ENCODE peak calls at places on chromosomes 13 and 19, in ten cellular contexts. P is AG04449, Y is epithelial cell of proximal tubule, L is lower leg skin, T is breast epithelium, B is GM12865, D is ascending aorta, K is retinal pigment epithelial cell, W is nephron progenitor cell, H is AG04450. O is an unnamed sample.

GRCh38 chr13:24713022-24713421 is 32.8 kb downstream of the ATP12A start:
- DNase-seq in P (no peak), Y (no peak), L (peak; percentile 59), T (no peak), B (no peak), D (no peak), K (peak; percentile 56), W (no peak), H (no peak), O (no peak)

GRCh38 chr13:20174656-20175405 is 14.0 kb upstream of the GJA3 start:
- DNase-seq in P (peak; percentile 38), Y (no peak), L (peak; percentile 96), T (peak; percentile 64), B (peak; percentile 90), D (peak; percentile 91), K (peak; percentile 88), W (no peak), H (peak; percentile 96), O (peak; percentile 58)

GRCh38 chr19:29587518-29587986 is 18.5 kb upstream of the POP4 start:
- DNase-seq in P (no peak), Y (no peak), L (no peak), T (peak; percentile 45), B (peak; percentile 91), D (peak; percentile 28), K (no peak), W (no peak), H (no peak), O (no peak)

GRCh38 chr13:113093580-113094409 is 11.8 kb upstream of the F7 start:
- DNase-seq in P (no peak), Y (no peak), L (no peak), T (no peak), B (no peak), D (no peak), K (no peak), W (no peak), H (no peak), O (no peak)

GRCh38 chr19:31338069-31338767 is 11.0 kb downstream of the TSHZ3 start:
- DNase-seq in P (no peak), Y (no peak), L (no peak), T (no peak), B (no peak), D (peak; percentile 79), K (no peak), W (peak; percentile 72), H (no peak), O (no peak)

GRCh38 chr13:39531646-39532045 is 71.3 kb downstream of the LHFPL6 start:
- DNase-seq in P (no peak), Y (no peak), L (no peak), T (no peak), B (no peak), D (no peak), K (no peak), W (no peak), H (no peak), O (no peak)

GRCh38 chr13:95295026-95295425 is 6.2 kb downstream of the ABCC4 start:
- DNase-seq in P (no peak), Y (no peak), L (no peak), T (no peak), B (no peak), D (no peak), K (no peak), W (no peak), H (no peak), O (no peak)

GRCh38 chr13:37475151-37475550 is 123.4 kb downstream of the POSTN start:
- DNase-seq in P (no peak), Y (no peak), L (no peak), T (no peak), B (no peak), D (no peak), K (no peak), W (no peak), H (no peak), O (no peak)

GRCh38 chr19:53875602-53876340 is 6.2 kb upstream of the PRKCG start:
- DNase-seq in P (no peak), Y (no peak), L (no peak), T (no peak), B (no peak), D (no peak), K (no peak), W (no peak), H (no peak), O (no peak)

GRCh38 chr19:7811989-7812388 is 18.0 kb upstream of the EVI5L start:
- DNase-seq in P (no peak), Y (no peak), L (no peak), T (no peak), B (no peak), D (no peak), K (no peak), W (no peak), H (no peak), O (no peak)

GRCh38 chr19:51808333-51808986 is 13.5 kb downstream of the FPR3 start:
- DNase-seq in P (no peak), Y (no peak), L (no peak), T (no peak), B (no peak), D (no peak), K (no peak), W (no peak), H (no peak), O (peak; percentile 8)

GRCh38 chr19:1172353-1173159 is 1.5 kb downstream of the SBNO2 start:
- DNase-seq in P (no peak), Y (no peak), L (peak; percentile 93), T (peak; percentile 71), B (no peak), D (peak; percentile 87), K (no peak), W (peak; percentile 39), H (no peak), O (no peak)

GRCh38 chr13:101919541-101920306 is 467.2 kb downstream of the ITGBL1 start:
- DNase-seq in P (no peak), Y (no peak), L (no peak), T (no peak), B (no peak), D (no peak), K (no peak), W (peak; percentile 88), H (no peak), O (no peak)

GRCh38 chr19:12788682-12789097 is 2.6 kb upstream of the JUNB start:
- DNase-seq in P (no peak), Y (no peak), L (peak; percentile 94), T (no peak), B (peak; percentile 93), D (peak; percentile 90), K (no peak), W (peak; percentile 58), H (no peak), O (no peak)

GRCh38 chr13:50907781-50908180 is 1.8 kb upstream of the RNASEH2B start:
- DNase-seq in P (no peak), Y (no peak), L (no peak), T (no peak), B (no peak), D (no peak), K (no peak), W (no peak), H (no peak), O (no peak)
- TF ChIP-seq CTCF in P (no peak), Y (no peak), L (no peak), T (no peak), B (no peak), D (no peak), K (no peak), W (no peak), H (no peak), O (no peak)

GRCh38 chr19:16338470-16339360 is 14.1 kb downstream of the KLF2 start:
- DNase-seq in P (no peak), Y (no peak), L (no peak), T (no peak), B (peak; percentile 89), D (peak; percentile 89), K (peak; percentile 87), W (no peak), H (peak; percentile 69), O (peak; percentile 46)
- TF ChIP-seq CTCF in P (peak; percentile 11), Y (no peak), L (no peak), T (no peak), B (no peak), D (peak; percentile 20), K (no peak), W (no peak), H (peak; percentile 21), O (no peak)

GRCh38 chr13:99087954-99088491 is 110.2 kb upstream of the DOCK9 start:
- DNase-seq in P (no peak), Y (no peak), L (no peak), T (no peak), B (no peak), D (no peak), K (no peak), W (peak; percentile 16), H (no peak), O (no peak)

GRCh38 chr13:99086869-99087129 is 108.9 kb upstream of the DOCK9 start:
- DNase-seq in P (no peak), Y (no peak), L (peak; percentile 88), T (no peak), B (no peak), D (no peak), K (no peak), W (no peak), H (no peak), O (no peak)

GRCh38 chr13:99085846-99086148 is 107.9 kb upstream of the DOCK9 start:
- DNase-seq in P (no peak), Y (no peak), L (no peak), T (no peak), B (no peak), D (no peak), K (no peak), W (no peak), H (no peak), O (no peak)

GRCh38 chr13:99086149-99086868 is 108.4 kb upstream of the DOCK9 start:
- DNase-seq in P (no peak), Y (no peak), L (peak; percentile 91), T (no peak), B (peak; percentile 62), D (peak; percentile 77), K (no peak), W (peak; percentile 70), H (no peak), O (no peak)

GRCh38 chr13:99087130-99087953 is 109.5 kb upstream of the DOCK9 start:
- DNase-seq in P (no peak), Y (no peak), L (peak; percentile 98), T (peak; percentile 91), B (peak; percentile 91), D (peak; percentile 93), K (peak; percentile 55), W (peak; percentile 91), H (peak; percentile 32), O (peak; percentile 51)
- TF ChIP-seq CTCF in P (peak; percentile 31), Y (no peak), L (no peak), T (peak; percentile 27), B (no peak), D (peak; percentile 21), K (peak; percentile 32), W (peak; percentile 25), H (no peak), O (peak; percentile 14)

DNA sequence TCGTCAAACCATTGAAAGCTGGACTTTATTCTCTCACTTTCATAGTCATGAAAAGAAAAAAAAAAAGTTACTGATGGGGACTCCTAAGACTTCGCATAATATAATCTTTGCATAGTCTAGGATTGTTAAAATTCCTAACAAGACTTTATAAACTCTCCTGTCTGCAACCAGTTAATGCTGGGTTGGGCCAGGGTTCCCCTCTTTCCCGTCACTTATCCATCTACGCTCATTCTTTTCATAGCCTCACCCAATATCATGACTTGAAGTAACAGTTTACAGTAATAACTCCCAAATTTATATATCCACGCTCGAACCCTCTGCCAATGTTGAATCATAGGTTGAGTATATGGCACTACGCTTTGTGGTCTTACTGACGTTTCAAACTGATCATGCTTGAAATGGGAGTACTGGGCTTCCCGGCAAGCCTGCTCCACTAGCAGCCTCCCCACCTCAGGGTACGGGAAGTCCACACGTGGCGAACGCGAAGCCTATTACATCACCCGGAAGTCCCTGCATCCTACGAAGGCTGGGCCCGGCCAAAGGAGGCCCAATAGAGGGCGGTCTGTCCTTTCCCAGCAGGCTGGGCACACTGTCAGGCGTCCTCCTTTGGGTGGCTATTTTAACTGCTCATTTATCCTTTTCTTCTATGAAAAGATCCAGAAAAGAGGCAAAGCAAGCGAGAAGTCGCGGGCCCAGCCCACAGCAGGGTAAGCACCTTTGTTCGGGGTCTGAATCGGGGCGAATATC is 694 bp upstream of the ZNF460 start:
- DNase-seq in P (peak; percentile 91), Y (peak; percentile 74), L (peak; percentile 97), T (peak; percentile 90), B (peak; percentile 96), D (peak; percentile 96), K (peak; percentile 86), W (peak; percentile 74), H (peak; percentile 93), O (peak; percentile 92)
- TF ChIP-seq CTCF in P (peak; percentile 46), Y (peak; percentile 48), L (no peak), T (no peak), B (peak; percentile 25), D (peak; percentile 43), K (peak; percentile 46), W (no peak), H (peak; percentile 36), O (peak; percentile 43)

O was measured in AG09319.